ENCODE peak calls at places on chromosomes 2 and 18, in seven cellular contexts. I is RWPE1, O is NCI-H460, T is NCI-H1694 treated with DMSO at 0.1 percent for 48 hours, C is sigmoid colon, W is GM19239, Y is AG04450. Z is an unnamed sample.

GRCh38 chr18:79217979-79218604 is 148.9 kb downstream of the ATP9B start:
- DNase-seq in C (peak), Y (no peak), I (no peak), W (no peak), O (no peak), T (no peak), Z (no peak)

GRCh38 chr2:185316383-185316782 is 422.2 kb upstream of the FSIP2 start:
- DNase-seq in I (no peak), O (no peak), C (no peak), W (no peak), T (no peak), Y (no peak), Z (peak)

GRCh38 chr2:31296641-31297287 is 62.8 kb downstream of the EHD3 start:
- DNase-seq in C (no peak), I (no peak), Y (no peak), T (no peak), O (peak), W (no peak), Z (no peak)

GRCh38 chr18:76419811-76420210 is 75.2 kb downstream of the ZNF516 start:
- DNase-seq in I (no peak), C (no peak), Y (no peak), O (no peak), W (no peak), T (no peak), Z (no peak)

GRCh38 chr2:44137872-44138551 is 30.7 kb upstream of the PPM1B start:
- DNase-seq in O (no peak), Y (no peak), T (no peak), I (no peak), C (no peak), W (no peak), Z (no peak)

GRCh38 chr2:225598426-225598825 is 198.9 kb downstream of the NYAP2 start:
- DNase-seq in T (no peak), C (no peak), Y (no peak), O (no peak), W (no peak), I (no peak), Z (no peak)

GRCh38 chr18:49249523-49249922 is 210.9 kb downstream of the DYM start:
- DNase-seq in Y (no peak), W (no peak), T (no peak), O (peak), I (peak), C (no peak), Z (no peak)

GRCh38 chr2:69022548-69022947 is 9.6 kb downstream of the ANTXR1 start:
- DNase-seq in Y (no peak), O (no peak), W (no peak), T (no peak), I (peak), C (no peak), Z (no peak)

GRCh38 chr2:120653026-120653425 is 82.6 kb upstream of the GLI2 start:
- DNase-seq in T (no peak), I (no peak), O (no peak), C (no peak), Y (no peak), W (no peak), Z (no peak)

GRCh38 chr2:176814740-176815367 is 397.7 kb upstream of the HNRNPA3 start:
- DNase-seq in I (peak), C (no peak), Y (no peak), T (peak), W (peak), O (peak), Z (peak)

GRCh38 chr2:235961711-235962110 is 206.5 kb downstream of the GBX2 start:
- DNase-seq in O (no peak), Y (no peak), C (peak), I (no peak), T (no peak), W (no peak), Z (no peak)

GRCh38 chr2:3595985-3596384 is 1.1 kb downstream of the COLEC11 start:
- DNase-seq in Y (no peak), O (no peak), C (no peak), I (no peak), W (no peak), T (no peak), Z (peak)

GRCh38 chr2:76197842-76198448 is 487.2 kb upstream of the GCFC2 start:
- DNase-seq in T (peak), O (peak), C (peak), Y (peak), W (no peak), I (peak), Z (peak)

GRCh38 chr18:9221040-9221439 is 84.5 kb downstream of the ANKRD12 start:
- DNase-seq in W (no peak), C (no peak), O (no peak), T (no peak), I (no peak), Y (no peak), Z (no peak)

GRCh38 chr2:179703702-179704101 is 157.7 kb downstream of the ZNF385B start:
- DNase-seq in T (no peak), I (no peak), O (no peak), W (no peak), C (no peak), Y (no peak), Z (no peak)

GRCh38 chr2:111897924-111898702 is at the start of gene MERTK:
- DNase-seq in I (peak), T (peak), Y (peak), O (peak), W (peak), C (peak), Z (peak)

GRCh38 chr18:77131100-77131651 is 1.4 kb downstream of the MBP start:
- DNase-seq in C (peak), O (peak), T (no peak), I (no peak), Y (no peak), W (no peak), Z (no peak)

GRCh38 chr2:113894156-113894743 is 4.4 kb downstream of the ACTR3 start:
- DNase-seq in T (no peak), Y (peak), C (no peak), O (peak), I (peak), W (no peak), Z (no peak)

GRCh38 chr18:2589345-2590060 is 18.1 kb downstream of the NDC80 start:
- DNase-seq in O (no peak), T (no peak), Y (no peak), I (peak), C (no peak), W (no peak), Z (no peak)

GRCh38 chr18:5036523-5036922 is 160.5 kb downstream of the AKAIN1 start:
- DNase-seq in I (no peak), O (no peak), W (no peak), C (no peak), T (no peak), Y (no peak), Z (no peak)

GRCh38 chr2:8309131-8309530 is 372.7 kb upstream of the ID2 start:
- DNase-seq in O (no peak), I (no peak), Y (no peak), T (no peak), W (no peak), C (no peak), Z (no peak)

GRCh38 chr2:230796280-230796862 is 68.4 kb upstream of the ITM2C start:
- DNase-seq in T (no peak), I (no peak), W (no peak), C (no peak), O (no peak), Y (no peak), Z (no peak)

GRCh38 chr18:23316986-23317385 is 136.1 kb upstream of the RIOK3 start:
- DNase-seq in O (no peak), C (no peak), T (no peak), W (no peak), I (no peak), Y (no peak), Z (no peak)

GRCh38 chr2:158997037-158997785 is 28.8 kb downstream of the TANC1 start:
- DNase-seq in O (no peak), T (no peak), Y (no peak), C (no peak), I (no peak), W (no peak), Z (no peak)

GRCh38 chr2:201406077-201406662 is 45.1 kb downstream of the TRAK2 start:
- DNase-seq in T (peak), O (peak), Y (peak), C (no peak), I (peak), W (no peak), Z (no peak)

GRCh38 chr18:34322365-34323289 is 97.9 kb upstream of the NOL4 start:
- DNase-seq in Y (peak), I (no peak), O (peak), T (peak), W (no peak), C (no peak), Z (peak)

GRCh38 chr2:237283136-237283928 is 130.6 kb downstream of the COL6A3 start:
- DNase-seq in T (no peak), C (no peak), I (no peak), W (no peak), Y (no peak), O (no peak), Z (no peak)

GRCh38 chr2:155266579-155266978 is 568.1 kb downstream of the KCNJ3 start:
- DNase-seq in T (no peak), I (no peak), C (no peak), Y (no peak), W (no peak), O (no peak), Z (no peak)

GRCh38 chr18:51098513-51098912 is 68.5 kb downstream of the SMAD4 start:
- DNase-seq in Y (no peak), I (no peak), W (no peak), T (no peak), C (no peak), O (no peak), Z (no peak)

GRCh38 chr2:104658149-104658839 is 195.6 kb upstream of the POU3F3 start:
- DNase-seq in T (no peak), Y (no peak), W (no peak), I (peak), C (no peak), O (no peak), Z (no peak)

GRCh38 chr2:240501531-240501991 is 56.2 kb downstream of the ANKMY1 start:
- DNase-seq in I (no peak), Y (no peak), W (no peak), C (no peak), T (no peak), O (no peak), Z (peak)

GRCh38 chr2:157971702-157972101 is 95.6 kb upstream of the ACVR1 start:
- DNase-seq in I (peak), C (no peak), W (no peak), Y (no peak), O (no peak), T (no peak), Z (no peak)

GRCh38 chr18:45549296-45549695 is 66.0 kb upstream of the SLC14A2 start:
- DNase-seq in Y (no peak), W (no peak), I (no peak), T (no peak), O (no peak), C (no peak), Z (no peak)

GRCh38 chr2:102193074-102193473 is 6.3 kb downstream of the IL1RL2 start:
- DNase-seq in O (no peak), W (no peak), C (no peak), I (peak), T (no peak), Y (no peak), Z (no peak)